ENCODE peak calls at places on chromosomes 16 and 17, in eight cellular contexts. C is heart right ventricle; M is HepG2; W is HAP-1; I is effector memory CD4-positive, alpha-beta T cell; N is lower leg skin; Y is fibroblast of pulmonary artery; X is fibroblast of mammary gland. T is an unnamed sample.

GRCh38 chr17:59829217-59830006 is 63.3 kb downstream of the TUBD1 start:
- DNase-seq in C (no peak), M (peak; percentile 97), W (peak; percentile 37), I (no peak), N (no peak), Y (peak; percentile 98), X (peak; percentile 99), T (peak; percentile 89)

GRCh38 chr16:27107185-27107592 is 40.5 kb downstream of the C16orf82 start:
- DNase-seq in C (no peak), M (no peak), W (peak; percentile 29), I (no peak), N (no peak), Y (no peak), X (no peak), T (no peak)

GRCh38 chr17:28372203-28372944 is 880 bp downstream of the SARM1 start:
- DNase-seq in C (no peak), M (no peak), W (no peak), I (no peak), N (no peak), Y (peak; percentile 24), X (peak; percentile 21), T (peak; percentile 30)

GRCh38 chr16:87464691-87465300 is 28.0 kb downstream of the ZCCHC14 start:
- DNase-seq in C (peak; percentile 60), M (no peak), W (no peak), I (no peak), N (peak; percentile 81), Y (peak; percentile 92), X (peak; percentile 98), T (peak; percentile 97)

GRCh38 chr17:73592531-73592961 is 51.7 kb downstream of the SDK2 start:
- DNase-seq in C (no peak), M (no peak), W (no peak), I (no peak), N (no peak), Y (no peak), X (no peak), T (no peak)

GRCh38 chr17:60863892-60864673 is 186.4 kb downstream of the BCAS3 start:
- DNase-seq in C (no peak), M (no peak), W (no peak), I (no peak), N (no peak), Y (peak; percentile 20), X (peak; percentile 3), T (no peak)

GRCh38 chr17:10316986-10317834 is 55.6 kb downstream of the MYH13 start:
- DNase-seq in C (peak; percentile 46), M (peak; percentile 20), W (peak; percentile 34), I (no peak), N (peak; percentile 61), Y (peak; percentile 53), X (peak; percentile 85), T (no peak)

GRCh38 chr17:42120161-42121065 is 754 bp downstream of the KAT2A start:
- DNase-seq in C (no peak), M (peak; percentile 43), W (peak; percentile 65), I (no peak), N (no peak), Y (no peak), X (no peak), T (peak; percentile 64)

GRCh38 chr16:86637744-86638143 is 59.4 kb downstream of the FOXL1 start:
- DNase-seq in C (no peak), M (no peak), W (no peak), I (no peak), N (no peak), Y (no peak), X (no peak), T (no peak)

GRCh38 chr17:33144837-33145236 is 148.3 kb downstream of the ASIC2 start:
- DNase-seq in C (no peak), M (no peak), W (no peak), I (no peak), N (no peak), Y (no peak), X (no peak), T (no peak)

GRCh38 chr17:64531955-64532371 is 25.2 kb downstream of the CEP95 start:
- DNase-seq in C (no peak), M (no peak), W (no peak), I (no peak), N (no peak), Y (no peak), X (peak; percentile 41), T (no peak)

GRCh38 chr16:68367034-68367433 is 56.2 kb downstream of the PRMT7 start:
- DNase-seq in C (no peak), M (peak; percentile 53), W (peak; percentile 80), I (no peak), N (no peak), Y (peak; percentile 41), X (peak; percentile 38), T (peak; percentile 51)

GRCh38 chr17:40633871-40634270 is 13.7 kb downstream of the SMARCE1 start:
- DNase-seq in C (no peak), M (no peak), W (no peak), I (no peak), N (no peak), Y (no peak), X (no peak), T (no peak)

GRCh38 chr17:63066158-63066808 is 100.2 kb downstream of the TANC2 start:
- DNase-seq in C (no peak), M (no peak), W (no peak), I (no peak), N (no peak), Y (no peak), X (no peak), T (no peak)

GRCh38 chr17:3557768-3558583 is at the start of gene TRPV3:
- DNase-seq in C (no peak), M (no peak), W (no peak), I (peak; percentile 52), N (peak; percentile 58), Y (no peak), X (peak; percentile 68), T (no peak)

GRCh38 chr17:45376171-45376564 is 56.5 kb downstream of the ARHGAP27 start:
- DNase-seq in C (no peak), M (no peak), W (no peak), I (no peak), N (no peak), Y (no peak), X (no peak), T (no peak)

GRCh38 chr17:65559802-65560627 is 1.4 kb downstream of the AXIN2 start:
- DNase-seq in C (peak; percentile 46), M (peak; percentile 81), W (peak; percentile 72), I (peak; percentile 14), N (no peak), Y (peak; percentile 31), X (no peak), T (peak; percentile 25)

GRCh38 chr17:80632046-80632581 is 87.5 kb downstream of the RPTOR start:
- DNase-seq in C (no peak), M (peak; percentile 63), W (no peak), I (no peak), N (no peak), Y (no peak), X (peak; percentile 30), T (no peak)

GRCh38 chr16:22684282-22685161 is 129.4 kb upstream of the HS3ST2 start:
- DNase-seq in C (no peak), M (no peak), W (no peak), I (no peak), N (no peak), Y (no peak), X (peak; percentile 52), T (peak; percentile 69)

GRCh38 chr17:1074886-1075665 is 78.1 kb downstream of the TIMM22 start:
- DNase-seq in C (peak; percentile 53), M (no peak), W (no peak), I (no peak), N (no peak), Y (no peak), X (no peak), T (no peak)
- H3K4me3 ChIP-seq in C (no peak overlapping the region), M (no peak overlapping the region), W (no peak overlapping the region), I (no peak overlapping the region), N (no peak overlapping the region), Y (no peak overlapping the region), X (no peak overlapping the region), T (no peak overlapping the region)

GRCh38 chr16:66549284-66550131 is at the start of gene TK2:
- DNase-seq in C (peak; percentile 79), M (peak; percentile 37), W (peak; percentile 73), I (peak; percentile 23), N (no peak), Y (peak; percentile 77), X (peak; percentile 68), T (peak; percentile 73)
- H3K4me3 ChIP-seq in C (peak within 1 kb of the TSS; percentile 89), M (peak within 1 kb of the TSS; percentile 83), W (peak within 1 kb of the TSS; percentile 47), I (peak within 1 kb of the TSS; percentile 60), N (peak within 1 kb of the TSS; percentile 62), Y (peak within 1 kb of the TSS; percentile 72), X (peak within 1 kb of the TSS; percentile 71), T (peak within 1 kb of the TSS; percentile 70)

DNA sequence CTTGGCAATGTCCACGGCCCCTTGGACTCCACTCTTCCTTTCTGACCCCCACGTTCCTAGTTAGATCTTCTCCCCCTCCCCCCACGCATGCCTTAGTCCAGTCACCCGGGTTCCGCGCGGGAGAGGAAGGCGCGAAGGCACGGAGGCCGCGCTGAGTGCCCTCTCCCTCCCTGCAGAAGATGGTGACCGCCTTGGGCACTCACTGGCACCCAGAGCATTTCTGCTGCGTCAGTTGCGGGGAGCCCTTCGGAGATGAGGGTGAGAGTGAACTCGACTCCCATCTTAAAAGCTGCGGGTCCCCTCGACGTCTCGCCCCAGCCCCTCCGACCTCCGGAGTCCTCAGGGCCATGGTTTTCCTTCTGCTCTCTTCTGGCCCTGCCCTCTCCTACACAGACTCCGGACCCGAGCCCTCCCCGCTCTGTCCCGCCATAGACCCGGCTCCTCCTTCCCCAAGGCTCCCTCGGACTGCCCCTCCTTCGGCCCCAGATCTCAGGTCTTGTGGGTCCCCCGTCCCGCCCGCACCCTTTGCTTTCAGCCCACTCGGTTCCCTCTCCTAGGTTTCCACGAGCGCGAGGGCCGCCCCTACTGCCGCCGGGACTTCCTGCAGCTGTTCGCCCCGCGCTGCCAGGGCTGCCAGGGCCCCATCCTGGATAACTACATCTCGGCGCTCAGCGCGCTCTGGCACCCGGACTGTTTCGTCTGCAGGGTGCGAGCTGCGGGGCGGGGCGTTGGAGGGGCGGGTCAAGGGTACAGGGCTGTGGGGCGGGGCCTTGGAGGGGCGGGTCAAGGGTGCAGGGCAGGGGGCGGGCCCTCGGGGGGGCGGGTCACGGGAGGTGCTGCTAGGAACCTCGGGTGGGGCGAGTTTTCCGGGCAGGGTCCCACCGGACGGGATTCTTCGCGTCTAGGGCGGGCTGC is 4.6 kb downstream of the TGFB1I1 start:
- DNase-seq in C (peak; percentile 76), M (peak; percentile 63), W (no peak), I (peak; percentile 71), N (peak; percentile 80), Y (no peak), X (no peak), T (no peak)
- H3K4me3 ChIP-seq in C (no peak overlapping the region), M (peak overlapping the region; percentile 94), W (no peak overlapping the region), I (peak overlapping the region; percentile 71), N (no peak overlapping the region), Y (no peak overlapping the region), X (no peak overlapping the region), T (no peak overlapping the region)

DNA sequence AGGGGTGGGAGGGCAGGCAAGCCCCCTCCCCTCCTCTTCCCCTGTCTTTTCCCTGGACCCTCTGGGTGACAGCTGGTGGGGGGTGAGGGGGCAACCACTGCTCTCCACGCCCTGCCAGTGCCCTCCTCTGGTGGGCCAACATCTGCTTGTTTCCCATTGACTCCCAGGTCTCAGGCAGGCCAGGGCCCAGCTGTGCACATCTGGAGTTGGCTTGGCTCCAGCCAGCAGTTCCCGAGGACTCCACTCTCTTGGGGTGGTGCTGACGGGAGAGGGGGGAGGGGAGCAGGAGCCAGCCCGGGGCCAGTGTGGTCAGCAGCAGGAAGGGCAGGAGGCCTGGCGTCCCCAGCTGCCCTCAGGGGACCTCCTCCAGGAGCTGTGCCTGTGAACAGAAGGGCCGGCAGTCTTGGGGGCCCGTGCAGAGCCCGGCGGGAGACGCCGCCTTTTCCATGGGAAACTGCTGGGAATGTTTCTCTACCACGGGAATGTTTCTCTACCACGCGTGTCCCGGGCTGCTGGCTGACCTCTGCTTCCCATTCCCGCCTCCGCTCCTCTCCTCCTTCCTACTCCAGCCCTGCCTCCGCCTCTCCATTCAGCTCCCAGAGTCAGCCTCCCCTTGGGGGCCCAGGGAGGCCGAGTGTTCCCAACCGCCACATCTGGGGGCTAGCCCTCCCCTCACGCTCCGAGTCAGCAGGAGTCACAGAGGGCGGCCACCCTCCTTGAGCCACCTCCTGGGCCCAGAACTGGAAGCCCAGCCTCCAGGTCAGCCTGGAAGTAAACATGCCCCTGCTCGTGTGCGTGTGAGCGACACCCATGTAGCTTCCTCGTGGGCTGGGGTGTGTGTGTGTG is 7.6 kb downstream of the CYGB start:
- DNase-seq in C (peak; percentile 93), M (peak; percentile 61), W (no peak), I (no peak), N (peak; percentile 74), Y (peak; percentile 94), X (peak; percentile 96), T (peak; percentile 95)
- H3K4me3 ChIP-seq in C (no peak overlapping the region), M (peak overlapping the region; percentile 35), W (no peak overlapping the region), I (no peak overlapping the region), N (no peak overlapping the region), Y (no peak overlapping the region), X (no peak overlapping the region), T (no peak overlapping the region)

T was measured in foreskin fibroblast.